ENCODE peak calls at places on chromosomes 1 and 21, in nine cellular contexts. D, W, L, G, E, O, N, P and R are unnamed samples.

GRCh38 chr1:200372095-200372884 is 37.5 kb downstream of the ZNF281 start:
- DNase-seq in G (no peak), D (peak; percentile 93), N (no peak), L (no peak), E (no peak), W (no peak), P (no peak), O (no peak), R (peak; percentile 54)

GRCh38 chr1:32962248-32962896 is 2.2 kb downstream of the RNF19B start:
- DNase-seq in P (no peak), L (no peak), N (no peak), E (no peak), D (no peak), G (peak; percentile 71), O (no peak), W (no peak), R (no peak)

GRCh38 chr1:176656257-176656995 is 193.5 kb downstream of the PAPPA2 start:
- DNase-seq in W (peak; percentile 47), P (peak; percentile 10), L (no peak), O (no peak), D (peak; percentile 93), N (no peak), G (no peak), E (no peak), R (peak; percentile 63)

GRCh38 chr1:79711001-79711431 is 704.5 kb upstream of the ADGRL4 start:
- DNase-seq in G (peak; percentile 14), E (no peak), D (peak; percentile 17), P (no peak), N (no peak), L (no peak), W (no peak), O (no peak), R (peak; percentile 67)

GRCh38 chr1:46519209-46519608 is 29.6 kb downstream of the DMBX1 start:
- DNase-seq in O (no peak), P (no peak), D (no peak), G (no peak), N (no peak), L (no peak), W (no peak), E (no peak), R (no peak)

GRCh38 chr1:245571872-245572294 is 417.1 kb downstream of the KIF26B start:
- DNase-seq in G (no peak), O (no peak), W (no peak), P (no peak), D (no peak), E (no peak), L (peak; percentile 47), N (no peak), R (no peak)

GRCh38 chr1:33971018-33971710 is 107.3 kb downstream of the HMGB4 start:
- DNase-seq in N (no peak), O (no peak), L (no peak), D (no peak), G (no peak), W (no peak), E (no peak), P (no peak), R (no peak)

GRCh38 chr1:35717911-35718476 is 690 bp downstream of the C1orf216 start:
- DNase-seq in O (no peak), L (peak; percentile 15), N (peak; percentile 20), D (peak; percentile 50), P (no peak), G (no peak), E (no peak), W (no peak), R (no peak)

GRCh38 chr1:230185076-230186001 is 118.3 kb downstream of the GALNT2 start:
- DNase-seq in N (no peak), P (no peak), E (no peak), W (no peak), G (no peak), L (no peak), D (no peak), O (no peak), R (no peak)

GRCh38 chr1:58858344-58858673 is 74.5 kb upstream of the JUN start:
- DNase-seq in N (no peak), D (no peak), O (no peak), E (no peak), L (no peak), G (no peak), W (no peak), P (no peak), R (no peak)

GRCh38 chr21:16193758-16194606 is 464.2 kb downstream of the USP25 start:
- DNase-seq in E (no peak), O (no peak), P (peak; percentile 71), W (peak; percentile 94), L (peak; percentile 55), N (peak; percentile 26), G (no peak), D (peak; percentile 11), R (peak; percentile 25)

GRCh38 chr1:44798481-44799365 is 1.5 kb upstream of the PLK3 start:
- DNase-seq in D (no peak), G (no peak), N (no peak), O (no peak), E (no peak), L (no peak), P (no peak), W (no peak), R (no peak)

GRCh38 chr1:99820546-99820945 is 29.6 kb upstream of the AGL start:
- DNase-seq in E (no peak), W (no peak), G (peak; percentile 29), D (no peak), N (no peak), P (no peak), L (no peak), O (no peak), R (no peak)

GRCh38 chr1:241934181-241934815 is 23.3 kb upstream of the BECN2 start:
- DNase-seq in L (peak; percentile 60), G (no peak), D (no peak), O (no peak), E (no peak), N (peak; percentile 43), P (peak; percentile 42), W (peak; percentile 15), R (peak; percentile 31)

GRCh38 chr1:43325381-43325780 is 12.2 kb upstream of the MPL start:
- DNase-seq in L (no peak), D (no peak), P (no peak), E (no peak), G (no peak), N (no peak), W (no peak), O (no peak), R (no peak)

GRCh38 chr1:179145521-179145920 is 63.7 kb downstream of the TOR3A start:
- DNase-seq in O (no peak), W (no peak), G (no peak), E (no peak), P (no peak), D (no peak), L (no peak), N (no peak), R (no peak)

GRCh38 chr1:25042331-25042730 is 112.3 kb upstream of the RUNX3 start:
- DNase-seq in E (no peak), G (no peak), W (no peak), N (no peak), D (no peak), L (no peak), O (no peak), P (no peak), R (no peak)

GRCh38 chr21:24844672-24845071 is 762.6 kb downstream of the MRPL39 start:
- DNase-seq in L (no peak), D (no peak), W (no peak), E (no peak), G (no peak), O (no peak), N (no peak), P (no peak), R (no peak)

GRCh38 chr1:68207129-68207689 is 25.1 kb downstream of the WLS start:
- DNase-seq in P (no peak), L (no peak), N (no peak), G (no peak), W (no peak), D (peak; percentile 56), E (no peak), O (no peak), R (no peak)

GRCh38 chr1:224380003-224380402 is 23.3 kb downstream of the CNIH4 start:
- DNase-seq in P (no peak), E (peak; percentile 9), W (peak; percentile 15), L (no peak), D (no peak), G (peak; percentile 24), N (no peak), O (no peak), R (no peak)

GRCh38 chr1:7993593-7994479 is 32.3 kb downstream of the ERRFI1 start:
- DNase-seq in E (no peak), N (no peak), O (no peak), D (peak; percentile 82), P (peak; percentile 48), W (no peak), L (no peak), G (peak; percentile 41), R (peak; percentile 32)

GRCh38 chr1:170537798-170538503 is 6.0 kb downstream of the GORAB start:
- DNase-seq in E (no peak), N (no peak), P (no peak), G (no peak), L (no peak), W (no peak), D (peak; percentile 81), O (no peak), R (no peak)

GRCh38 chr21:36466061-36466511 is 13.8 kb downstream of the CLDN14 start:
- DNase-seq in L (no peak), D (peak; percentile 56), E (no peak), O (no peak), W (no peak), G (no peak), N (no peak), P (no peak), R (no peak)

GRCh38 chr1:51303751-51304196 is 26.6 kb downstream of the TTC39A start:
- DNase-seq in D (no peak), W (no peak), O (no peak), E (no peak), N (no peak), P (no peak), G (peak; percentile 59), L (no peak), R (no peak)

GRCh38 chr1:112762541-112763141 is 47.5 kb upstream of the PPM1J start:
- DNase-seq in W (no peak), D (no peak), G (no peak), P (no peak), O (no peak), N (no peak), E (no peak), L (no peak), R (no peak)

GRCh38 chr1:201088901-201089525 is 23.2 kb downstream of the CACNA1S start:
- DNase-seq in N (no peak), O (no peak), W (no peak), L (no peak), G (no peak), E (no peak), P (no peak), D (no peak), R (no peak)

GRCh38 chr1:41386190-41386518 is 24.9 kb downstream of the FOXO6 start:
- DNase-seq in G (no peak), P (no peak), W (no peak), O (no peak), D (no peak), E (no peak), L (no peak), N (no peak), R (no peak)

GRCh38 chr21:43865471-43866181 is 603 bp downstream of the AGPAT3 start:
- DNase-seq in W (no peak), D (peak; percentile 18), L (peak; percentile 39), G (peak; percentile 70), P (no peak), O (peak; percentile 36), E (no peak), N (no peak), R (no peak)

GRCh38 chr1:92701147-92701546 is 83.8 kb downstream of the EVI5 start:
- DNase-seq in N (no peak), O (no peak), D (peak; percentile 22), G (no peak), E (no peak), L (no peak), W (no peak), P (no peak), R (no peak)

GRCh38 chr1:212934050-212934449 is 16.3 kb upstream of the VASH2 start:
- DNase-seq in E (no peak), N (no peak), P (no peak), W (no peak), O (no peak), L (no peak), G (no peak), D (no peak), R (no peak)

GRCh38 chr1:78339490-78339889 is 151.3 kb upstream of the PTGFR start:
- DNase-seq in N (no peak), O (no peak), W (no peak), P (peak; percentile 30), D (peak; percentile 86), L (no peak), E (no peak), G (no peak), R (peak; percentile 34)